ENCODE peak calls at places on chromosome 5, in seven cellular contexts. One of them, this sample, is unnamed.

GRCh38 chr5:78964889-78965288 is 20.2 kb downstream of the ARSB start:
- DNase-seq in H9: no peak
- DNase-seq in mesenchymal stem cell: peak
- DNase-seq in IMR-90: peak
- DNase-seq in trophoblast cell: peak
- DNase-seq in mesendoderm: peak
- DNase-seq in H1: no peak
- DNase-seq in this sample: peak

GRCh38 chr5:39948867-39949468 is 524.2 kb upstream of the DAB2 start:
- DNase-seq in trophoblast cell: peak
- DNase-seq in IMR-90: peak
- DNase-seq in mesenchymal stem cell: peak
- DNase-seq in mesendoderm: peak
- DNase-seq in H9: peak
- DNase-seq in H1: no peak
- DNase-seq in this sample: peak

GRCh38 chr5:163705983-163706771 is 200.8 kb downstream of the MAT2B start:
- DNase-seq in H9: no peak
- DNase-seq in trophoblast cell: no peak
- DNase-seq in H1: no peak
- DNase-seq in mesendoderm: no peak
- DNase-seq in IMR-90: peak
- DNase-seq in mesenchymal stem cell: peak
- DNase-seq in this sample: no peak

GRCh38 chr5:9401786-9402472 is 143.9 kb downstream of the SEMA5A start:
- DNase-seq in IMR-90: peak
- DNase-seq in H1: no peak
- DNase-seq in mesenchymal stem cell: peak
- DNase-seq in mesendoderm: no peak
- DNase-seq in H9: no peak
- DNase-seq in trophoblast cell: peak
- DNase-seq in this sample: no peak

GRCh38 chr5:149654282-149654681 is 73.0 kb downstream of the ARHGEF37 start:
- DNase-seq in IMR-90: no peak
- DNase-seq in H1: no peak
- DNase-seq in H9: no peak
- DNase-seq in mesenchymal stem cell: no peak
- DNase-seq in mesendoderm: no peak
- DNase-seq in trophoblast cell: no peak
- DNase-seq in this sample: no peak

GRCh38 chr5:157555031-157555640 is 20.4 kb downstream of the ADAM19 start:
- DNase-seq in mesendoderm: no peak
- DNase-seq in H1: no peak
- DNase-seq in trophoblast cell: peak
- DNase-seq in H9: no peak
- DNase-seq in IMR-90: no peak
- DNase-seq in mesenchymal stem cell: no peak
- DNase-seq in this sample: no peak

GRCh38 chr5:40799248-40799647 is 1.1 kb upstream of the PRKAA1 start:
- DNase-seq in H1: no peak
- DNase-seq in trophoblast cell: no peak
- DNase-seq in IMR-90: peak
- DNase-seq in mesendoderm: no peak
- DNase-seq in H9: no peak
- DNase-seq in mesenchymal stem cell: no peak
- DNase-seq in this sample: no peak

GRCh38 chr5:74415695-74416102 is 224.8 kb downstream of the ENC1 start:
- DNase-seq in H9: no peak
- DNase-seq in mesenchymal stem cell: peak
- DNase-seq in H1: no peak
- DNase-seq in mesendoderm: no peak
- DNase-seq in trophoblast cell: no peak
- DNase-seq in IMR-90: no peak
- DNase-seq in this sample: no peak

GRCh38 chr5:157956271-157956885 is 97.4 kb upstream of the CLINT1 start:
- DNase-seq in H9: no peak
- DNase-seq in H1: no peak
- DNase-seq in mesendoderm: no peak
- DNase-seq in IMR-90: no peak
- DNase-seq in mesenchymal stem cell: peak
- DNase-seq in trophoblast cell: no peak
- DNase-seq in this sample: no peak

GRCh38 chr5:15524712-15525111 is 24.7 kb downstream of the FBXL7 start:
- DNase-seq in mesenchymal stem cell: no peak
- DNase-seq in H1: no peak
- DNase-seq in IMR-90: no peak
- DNase-seq in mesendoderm: no peak
- DNase-seq in trophoblast cell: no peak
- DNase-seq in H9: no peak
- DNase-seq in this sample: no peak

GRCh38 chr5:30846171-30846570 is 347.3 kb upstream of the CDH6 start:
- DNase-seq in mesenchymal stem cell: no peak
- DNase-seq in H1: no peak
- DNase-seq in trophoblast cell: no peak
- DNase-seq in mesendoderm: peak
- DNase-seq in H9: no peak
- DNase-seq in IMR-90: no peak
- DNase-seq in this sample: no peak

GRCh38 chr5:72347801-72348305 is 27.7 kb downstream of the PTCD2 start:
- DNase-seq in mesenchymal stem cell: peak
- DNase-seq in mesendoderm: no peak
- DNase-seq in IMR-90: peak
- DNase-seq in H9: no peak
- DNase-seq in H1: no peak
- DNase-seq in trophoblast cell: peak
- DNase-seq in this sample: no peak

GRCh38 chr5:127705120-127705892 is 2.1 kb downstream of the CCDC192 start:
- DNase-seq in mesendoderm: peak
- DNase-seq in H9: no peak
- DNase-seq in H1: no peak
- DNase-seq in mesenchymal stem cell: peak
- DNase-seq in IMR-90: peak
- DNase-seq in trophoblast cell: peak
- DNase-seq in this sample: no peak

GRCh38 chr5:72539038-72539437 is 31.8 kb upstream of the ZNF366 start:
- DNase-seq in mesendoderm: no peak
- DNase-seq in IMR-90: no peak
- DNase-seq in H1: no peak
- DNase-seq in mesenchymal stem cell: no peak
- DNase-seq in trophoblast cell: no peak
- DNase-seq in H9: no peak
- DNase-seq in this sample: no peak

GRCh38 chr5:174337276-174338203 is 292.0 kb downstream of the NSG2 start:
- DNase-seq in trophoblast cell: peak
- DNase-seq in mesendoderm: peak
- DNase-seq in mesenchymal stem cell: no peak
- DNase-seq in H9: no peak
- DNase-seq in IMR-90: no peak
- DNase-seq in H1: no peak
- DNase-seq in this sample: no peak

GRCh38 chr5:51376504-51376903 is 6.7 kb upstream of the ISL1 start:
- DNase-seq in H1: no peak
- DNase-seq in trophoblast cell: no peak
- DNase-seq in H9: no peak
- DNase-seq in mesendoderm: no peak
- DNase-seq in IMR-90: no peak
- DNase-seq in mesenchymal stem cell: no peak
- DNase-seq in this sample: peak

GRCh38 chr5:135030691-135031145 is 3.3 kb downstream of the PITX1 start:
- DNase-seq in H9: peak
- DNase-seq in H1: no peak
- DNase-seq in trophoblast cell: no peak
- DNase-seq in mesenchymal stem cell: peak
- DNase-seq in mesendoderm: peak
- DNase-seq in IMR-90: no peak
- DNase-seq in this sample: no peak

GRCh38 chr5:39420482-39421145 is 4.2 kb downstream of the DAB2 start:
- DNase-seq in mesendoderm: peak
- DNase-seq in IMR-90: peak
- DNase-seq in mesenchymal stem cell: peak
- DNase-seq in trophoblast cell: peak
- DNase-seq in H9: no peak
- DNase-seq in H1: no peak
- DNase-seq in this sample: no peak

GRCh38 chr5:372556-372910 is 51.0 kb downstream of the AHRR start:
- DNase-seq in H9: peak
- DNase-seq in mesenchymal stem cell: no peak
- DNase-seq in trophoblast cell: no peak
- DNase-seq in IMR-90: no peak
- DNase-seq in mesendoderm: no peak
- DNase-seq in H1: peak
- DNase-seq in this sample: no peak

GRCh38 chr5:132877938-132878337 is 4.5 kb downstream of the LEAP2 start:
- DNase-seq in trophoblast cell: no peak
- DNase-seq in H1: no peak
- DNase-seq in mesenchymal stem cell: peak
- DNase-seq in IMR-90: peak
- DNase-seq in mesendoderm: no peak
- DNase-seq in H9: no peak
- DNase-seq in this sample: no peak

DNA sequence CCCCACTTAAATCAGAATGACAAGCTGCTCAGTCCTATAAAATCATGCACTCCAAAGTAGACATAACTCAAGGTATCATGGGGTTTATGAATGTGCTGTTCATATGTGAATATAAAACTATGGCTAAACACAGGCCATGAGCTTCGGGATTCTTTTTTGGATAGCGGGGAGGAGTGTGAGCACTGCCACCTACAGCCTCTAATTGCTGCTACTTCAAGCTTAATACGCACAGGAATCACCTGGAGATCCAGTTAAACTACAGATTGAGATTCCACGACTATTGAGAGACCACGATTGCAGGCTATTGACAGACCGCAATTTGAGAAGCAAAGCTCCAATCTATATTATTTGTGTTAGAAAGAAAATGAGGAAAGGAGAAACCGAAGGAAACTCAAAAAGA is 231.6 kb downstream of the MCTP1 start:
- DNase-seq in IMR-90: no peak
- DNase-seq in H9: no peak
- DNase-seq in trophoblast cell: no peak
- DNase-seq in mesenchymal stem cell: no peak
- DNase-seq in mesendoderm: no peak
- DNase-seq in H1: no peak
- DNase-seq in this sample: no peak
- H2AK5ac ChIP-seq in IMR-90: no peak
- H2AK5ac ChIP-seq in H9: no peak
- H2AK5ac ChIP-seq in trophoblast cell: no peak
- H2AK5ac ChIP-seq in mesenchymal stem cell: no peak
- H2AK5ac ChIP-seq in mesendoderm: no peak
- H2AK5ac ChIP-seq in H1: no peak
- H2AK5ac ChIP-seq in this sample: no peak

DNA sequence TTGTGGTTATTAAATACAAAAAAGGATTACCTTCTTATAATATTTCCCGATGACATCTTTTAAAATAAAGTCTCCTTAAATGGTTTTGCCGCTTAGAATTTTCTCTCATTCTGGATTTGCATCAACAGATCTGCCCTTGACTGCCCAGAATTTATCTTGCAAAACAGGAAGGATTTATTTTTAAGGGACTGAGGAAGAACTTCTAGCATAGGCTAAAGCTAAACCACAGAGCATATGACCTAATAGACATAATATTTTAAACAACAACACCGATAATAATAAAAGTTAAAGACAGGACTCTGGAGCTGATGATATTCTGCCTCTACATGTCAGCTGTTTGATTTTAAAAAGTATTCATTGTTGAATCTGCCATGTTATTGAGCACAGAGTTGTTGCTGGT is 145.3 kb upstream of the ADCY2 start:
- DNase-seq in IMR-90: no peak
- DNase-seq in trophoblast cell: no peak
- DNase-seq in mesenchymal stem cell: no peak
- DNase-seq in H9: no peak
- DNase-seq in H1: no peak
- DNase-seq in mesendoderm: no peak
- DNase-seq in this sample: no peak
- H3K27ac ChIP-seq in IMR-90: no peak
- H3K27ac ChIP-seq in trophoblast cell: no peak
- H3K27ac ChIP-seq in mesenchymal stem cell: no peak
- H3K27ac ChIP-seq in H9: no peak
- H3K27ac ChIP-seq in H1: no peak
- H3K27ac ChIP-seq in mesendoderm: no peak
- H3K27ac ChIP-seq in this sample: no peak

GRCh38 chr5:54397420-54397819 is 58.1 kb upstream of the HSPB3 start:
- DNase-seq in H1: no peak
- DNase-seq in mesendoderm: no peak
- DNase-seq in H9: no peak
- DNase-seq in trophoblast cell: no peak
- DNase-seq in IMR-90: no peak
- DNase-seq in mesenchymal stem cell: no peak
- DNase-seq in this sample: no peak
- H2AK5ac ChIP-seq in H1: no peak
- H2AK5ac ChIP-seq in mesendoderm: no peak
- H2AK5ac ChIP-seq in H9: no peak
- H2AK5ac ChIP-seq in trophoblast cell: no peak
- H2AK5ac ChIP-seq in IMR-90: no peak
- H2AK5ac ChIP-seq in mesenchymal stem cell: no peak
- H2AK5ac ChIP-seq in this sample: no peak

DNA sequence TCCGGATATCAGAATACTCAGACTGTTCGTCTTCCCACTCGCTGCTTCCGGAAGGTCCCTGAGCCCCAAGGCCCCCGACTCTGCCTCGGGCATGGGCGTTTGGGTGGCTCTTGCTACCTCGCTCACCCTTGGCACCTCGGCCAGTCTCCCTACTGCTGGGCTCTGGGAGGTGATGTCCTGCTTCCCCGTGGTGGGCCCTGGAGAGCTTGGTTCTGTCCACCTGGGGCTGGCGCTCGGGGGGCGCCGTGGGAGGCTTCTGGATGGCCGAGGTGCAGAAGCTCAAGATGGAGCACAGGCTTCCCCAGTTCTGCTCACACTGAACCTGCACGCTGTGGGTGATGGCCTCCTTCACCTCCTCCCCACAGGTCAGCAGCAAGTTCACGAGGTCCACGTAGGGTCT is 10.4 kb downstream of the STC2 start:
- DNase-seq in trophoblast cell: no peak
- DNase-seq in mesenchymal stem cell: no peak
- DNase-seq in H1: no peak
- DNase-seq in mesendoderm: no peak
- DNase-seq in IMR-90: no peak
- DNase-seq in H9: no peak
- DNase-seq in this sample: no peak
- H3K27ac ChIP-seq in trophoblast cell: no peak
- H3K27ac ChIP-seq in mesenchymal stem cell: no peak
- H3K27ac ChIP-seq in H1: no peak
- H3K27ac ChIP-seq in mesendoderm: no peak
- H3K27ac ChIP-seq in IMR-90: peak
- H3K27ac ChIP-seq in H9: no peak
- H3K27ac ChIP-seq in this sample: no peak